ENCODE peak calls at places on chromosomes 1 and 21, in seven cellular contexts. F, B, O, S, G, H and V are unnamed samples.
A peak's percentile ranks its signal among the peaks of the same experiment; 100 is the strongest.

GRCh38 chr1:101781437-101781836 is 215.3 kb downstream of the OLFM3 start:
- DNase-seq in F (no peak), B (no peak), O (no peak), S (no peak), G (peak; percentile 1), H (no peak), V (no peak)

GRCh38 chr1:220367833-220368232 is 95.6 kb upstream of the RAB3GAP2 start:
- DNase-seq in F (no peak), B (no peak), O (no peak), S (no peak), G (no peak), H (no peak), V (no peak)

GRCh38 chr1:116325922-116326321 is 47.1 kb upstream of the ATP1A1 start:
- DNase-seq in F (no peak), B (no peak), O (no peak), S (no peak), G (no peak), H (no peak), V (no peak)

GRCh38 chr1:93631626-93632365 is 49.8 kb downstream of the BCAR3 start:
- DNase-seq in F (no peak), B (no peak), O (no peak), S (no peak), G (peak; percentile 40), H (no peak), V (no peak)

GRCh38 chr1:108043712-108044111 is 78.7 kb upstream of the VAV3 start:
- DNase-seq in F (no peak), B (no peak), O (no peak), S (no peak), G (no peak), H (no peak), V (no peak)

GRCh38 chr1:200108659-200109058 is 81.1 kb downstream of the NR5A2 start:
- DNase-seq in F (no peak), B (no peak), O (no peak), S (no peak), G (peak; percentile 93), H (no peak), V (no peak)

GRCh38 chr1:107277022-107277421 is 136.2 kb downstream of the NTNG1 start:
- DNase-seq in F (no peak), B (no peak), O (peak; percentile 19), S (no peak), G (peak; percentile 42), H (no peak), V (no peak)

GRCh38 chr21:25813917-25814316 is 79.1 kb downstream of the GABPA start:
- DNase-seq in F (no peak), B (no peak), O (no peak), S (no peak), G (no peak), H (no peak), V (no peak)

GRCh38 chr1:220922951-220923350 is 43.7 kb downstream of the HLX start:
- DNase-seq in F (no peak), B (no peak), O (no peak), S (no peak), G (no peak), H (no peak), V (no peak)

GRCh38 chr1:32695098-32695904 is 7.3 kb downstream of the SYNC start:
- DNase-seq in F (peak; percentile 86), B (no peak), O (peak; percentile 73), S (peak; percentile 63), G (peak; percentile 48), H (peak; percentile 92), V (peak; percentile 88)

GRCh38 chr1:96581786-96582185 is 139.8 kb upstream of the PTBP2 start:
- DNase-seq in F (no peak), B (no peak), O (no peak), S (no peak), G (no peak), H (no peak), V (no peak)

GRCh38 chr1:221696045-221696444 is 45.8 kb downstream of the DUSP10 start:
- DNase-seq in F (no peak), B (no peak), O (no peak), S (no peak), G (no peak), H (no peak), V (no peak)

GRCh38 chr1:118535901-118536300 is 350.9 kb upstream of the SPAG17 start:
- DNase-seq in F (no peak), B (no peak), O (no peak), S (no peak), G (no peak), H (no peak), V (no peak)

GRCh38 chr1:119674110-119674509 is 26.0 kb upstream of the ZNF697 start:
- DNase-seq in F (no peak), B (no peak), O (no peak), S (no peak), G (no peak), H (no peak), V (no peak)

GRCh38 chr21:44461005-44461404 is 5.7 kb downstream of the LRRC3 start:
- DNase-seq in F (peak; percentile 51), B (no peak), O (no peak), S (no peak), G (no peak), H (no peak), V (no peak)

GRCh38 chr1:226732856-226733291 is 6.2 kb downstream of the ITPKB start:
- DNase-seq in F (no peak), B (no peak), O (no peak), S (no peak), G (no peak), H (no peak), V (no peak)

GRCh38 chr1:226730064-226730463 is 9.0 kb downstream of the ITPKB start:
- DNase-seq in F (no peak), B (no peak), O (no peak), S (no peak), G (no peak), H (no peak), V (no peak)

GRCh38 chr1:226730826-226731225 is 8.3 kb downstream of the ITPKB start:
- DNase-seq in F (no peak), B (no peak), O (no peak), S (no peak), G (no peak), H (no peak), V (no peak)

GRCh38 chr1:226733309-226733708 is 5.8 kb downstream of the ITPKB start:
- DNase-seq in F (no peak), B (no peak), O (no peak), S (no peak), G (no peak), H (no peak), V (no peak)

DNA sequence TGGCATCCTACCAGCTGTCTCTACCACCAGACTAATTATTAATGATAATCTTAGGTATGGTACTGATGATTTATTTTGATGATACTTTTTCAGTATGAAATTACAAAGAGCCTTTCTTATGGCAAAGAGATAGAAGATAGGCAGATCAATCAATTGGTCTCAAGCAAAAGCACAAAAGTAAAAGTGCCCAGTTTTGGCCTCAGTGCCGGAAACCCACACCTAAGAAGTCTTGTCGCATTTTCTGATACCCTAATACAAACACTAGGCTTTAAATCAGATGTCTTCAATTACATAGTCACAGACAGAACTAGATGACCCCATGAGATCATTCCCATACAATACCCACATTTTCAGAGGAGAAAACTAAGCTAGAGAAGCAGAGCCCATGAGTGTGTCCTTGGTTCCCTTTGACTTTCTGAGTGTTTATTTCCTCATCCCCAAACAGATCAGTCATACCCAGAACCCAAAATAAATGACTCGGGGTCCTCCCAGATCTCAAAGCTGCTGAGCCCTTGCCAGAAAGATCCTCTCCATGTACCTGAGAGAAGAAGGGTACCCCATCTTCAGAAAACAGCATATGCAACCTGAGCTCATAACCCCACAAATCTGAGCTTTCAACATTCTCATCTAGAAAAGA is 7.7 kb downstream of the ITPKB start:
- DNase-seq in F (no peak), B (no peak), O (no peak), S (no peak), G (no peak), H (no peak), V (no peak)
- H3K4me3 ChIP-seq in F (no peak overlapping the region), B (peak overlapping the region; percentile 1), O (no peak overlapping the region), S (peak overlapping the region; percentile 93), G (no peak overlapping the region), H (no peak overlapping the region), V (no peak overlapping the region)

DNA sequence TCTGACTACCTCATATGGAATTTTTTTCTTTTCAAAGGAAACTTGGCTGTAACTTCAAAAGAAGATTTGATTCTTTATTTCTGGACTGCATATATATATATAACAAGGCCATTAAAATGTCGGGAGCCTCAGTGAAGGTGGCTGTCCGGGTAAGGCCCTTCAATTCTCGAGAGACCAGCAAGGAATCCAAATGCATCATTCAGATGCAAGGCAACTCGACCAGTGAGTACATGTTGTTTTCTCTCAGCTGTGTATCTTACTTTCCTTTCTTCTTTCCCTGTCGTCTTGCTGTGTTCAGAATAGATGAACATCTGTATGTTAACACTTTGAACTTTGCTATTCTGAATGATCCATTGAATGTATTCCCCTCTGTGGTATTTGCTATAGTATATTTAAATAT is 21.8 kb downstream of the KIF1B start:
- DNase-seq in F (no peak), B (no peak), O (no peak), S (no peak), G (no peak), H (no peak), V (no peak)
- H3K4me1 ChIP-seq in F (peaks cover 9% of the 10 kb centered on the region), B (no peaks in the 10 kb centered on the region), O (no peaks in the 10 kb centered on the region), S (peaks cover 16% of the 10 kb centered on the region), G (no peaks in the 10 kb centered on the region), H (no peaks in the 10 kb centered on the region), V (peaks cover 9% of the 10 kb centered on the region)

DNA sequence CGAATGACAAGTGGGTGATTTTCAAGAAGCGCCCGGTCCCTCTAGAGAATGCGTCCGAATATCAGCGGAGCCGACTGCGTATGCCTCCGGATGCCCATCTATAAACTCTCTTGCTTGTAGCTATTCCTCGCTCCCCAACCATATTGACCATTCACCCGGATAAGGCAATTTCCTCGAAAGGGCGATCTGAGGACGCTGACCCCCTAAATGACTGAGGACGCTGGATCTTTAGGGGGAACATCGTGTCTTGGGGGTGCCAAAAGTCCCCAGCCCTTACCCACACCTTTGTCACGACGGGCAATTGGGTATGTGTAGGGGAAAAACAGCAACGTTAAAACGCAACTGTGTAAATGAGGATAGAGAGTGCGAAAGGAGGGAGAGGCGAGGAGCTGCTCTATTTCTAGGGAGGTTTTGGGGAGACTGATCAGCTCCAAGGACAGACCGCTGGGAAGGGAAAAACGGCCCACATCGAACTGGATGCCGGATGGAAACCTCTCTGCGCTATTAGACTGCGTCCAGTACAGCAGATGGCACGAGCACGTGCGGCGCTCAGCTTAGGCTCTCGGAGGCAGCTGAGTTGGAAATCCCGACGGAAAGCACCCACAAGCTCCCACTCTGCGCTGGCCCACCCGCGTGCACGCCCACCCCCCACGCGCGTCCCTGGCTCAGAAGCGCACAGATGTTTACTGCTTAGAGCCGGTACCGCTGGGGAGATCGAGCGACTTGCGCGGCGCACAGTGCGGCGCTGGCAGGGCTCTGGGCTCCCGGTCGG is 2.9 kb upstream of the PRRX1 start:
- DNase-seq in F (no peak), B (no peak), O (no peak), S (no peak), G (no peak), H (no peak), V (no peak)
- H3K4me3 ChIP-seq in F (peak overlapping the region; percentile 79), B (no peak overlapping the region), O (peak overlapping the region; percentile 42), S (peak overlapping the region; percentile 93), G (no peak overlapping the region), H (peak overlapping the region; percentile 68), V (peak overlapping the region; percentile 77)

GRCh38 chr1:42085596-42085995 is 67.6 kb upstream of the GUCA2B start:
- DNase-seq in F (no peak), B (no peak), O (no peak), S (no peak), G (no peak), H (no peak), V (no peak)

DNA sequence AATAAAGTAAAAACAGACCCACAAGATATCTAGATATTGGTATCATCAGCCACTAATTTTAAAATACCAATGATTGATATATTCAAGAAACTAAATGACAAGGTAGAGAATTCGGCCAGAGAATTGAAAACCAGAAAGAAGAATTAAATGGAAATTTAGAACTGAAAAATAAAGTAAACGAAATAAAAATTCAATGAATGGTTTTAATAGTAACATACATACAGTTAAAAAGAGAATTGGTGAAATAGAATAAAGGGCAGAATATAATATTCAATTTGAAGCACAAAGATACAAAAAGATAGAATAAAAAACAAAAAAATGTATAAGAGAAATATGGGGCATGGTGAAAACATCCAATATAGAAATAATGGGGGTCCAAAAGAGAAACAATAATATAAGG is 64.0 kb upstream of the GUCA2B start:
- DNase-seq in F (no peak), B (no peak), O (no peak), S (no peak), G (no peak), H (no peak), V (no peak)
- H3K4me1 ChIP-seq in F (no peaks in the 10 kb centered on the region), B (no peaks in the 10 kb centered on the region), O (no peaks in the 10 kb centered on the region), S (no peaks in the 10 kb centered on the region), G (no peaks in the 10 kb centered on the region), H (no peaks in the 10 kb centered on the region), V (no peaks in the 10 kb centered on the region)